ENCODE peak calls at places on chromosomes 3 and 15, in seven cellular contexts. R is posterior vena cava, U is NCI-H2081, S is transverse colon, J is GM12865, E is lower leg skin, K is adrenal gland. O is an unnamed sample.

GRCh38 chr15:66822576-66822975 is 120.5 kb downstream of the SMAD6 start:
- DNase-seq in R (no peak), S (no peak), E (no peak), K (no peak), U (no peak), J (no peak), O (no peak)

GRCh38 chr3:188680189-188680588 is 491.6 kb upstream of the TPRG1 start:
- DNase-seq in K (no peak), R (no peak), S (no peak), J (no peak), U (no peak), E (no peak), O (no peak)

GRCh38 chr3:171790574-171790897 is 19.7 kb downstream of the PLD1 start:
- DNase-seq in E (no peak), S (no peak), U (no peak), J (no peak), K (no peak), R (no peak), O (no peak)

GRCh38 chr15:80028937-80029336 is 30.5 kb upstream of the ZFAND6 start:
- DNase-seq in U (no peak), R (no peak), J (no peak), E (no peak), S (no peak), K (no peak), O (no peak)

GRCh38 chr15:76931397-76932089 is at the start of gene RCN2:
- DNase-seq in K (peak), U (peak), J (peak), E (peak), S (peak), R (peak), O (peak)

GRCh38 chr3:112649478-112649735 is 8.5 kb upstream of the CCDC80 start:
- DNase-seq in R (no peak), U (no peak), S (no peak), K (no peak), J (no peak), E (no peak), O (no peak)

GRCh38 chr3:172189987-172190603 is 150.7 kb downstream of the FNDC3B start:
- DNase-seq in K (no peak), J (no peak), S (no peak), E (no peak), R (no peak), U (no peak), O (no peak)

GRCh38 chr3:62818347-62818746 is 56.9 kb downstream of the CADPS start:
- DNase-seq in S (no peak), K (no peak), J (peak), R (no peak), E (no peak), U (no peak), O (no peak)

O was measured in Peyer's patch.